ENCODE peak calls at places on chromosomes 7 and 10, in five cellular contexts. K, S, R, A and T are unnamed samples.

GRCh38 chr7:79787623-79788022 is 334.2 kb upstream of the MAGI2 start:
- DNase-seq in K (no peak), S (no peak), R (no peak), A (no peak), T (no peak)

GRCh38 chr7:16697507-16698199 is 51.7 kb downstream of the BZW2 start:
- DNase-seq in K (no peak), S (peak), R (no peak), A (no peak), T (no peak)

GRCh38 chr7:121547341-121548092 is 151.4 kb upstream of the FAM3C start:
- DNase-seq in K (peak), S (peak), R (peak), A (peak), T (peak)

GRCh38 chr7:113831509-113831908 is 87.3 kb downstream of the PPP1R3A start:
- DNase-seq in K (no peak), S (peak), R (peak), A (no peak), T (no peak)

GRCh38 chr10:13470270-13470669 is 58.5 kb downstream of the BEND7 start:
- DNase-seq in K (no peak), S (no peak), R (no peak), A (no peak), T (no peak)

GRCh38 chr10:120580651-120581259 is 123.7 kb downstream of the PLPP4 start:
- DNase-seq in K (no peak), S (no peak), R (peak), A (no peak), T (no peak)

GRCh38 chr7:134022512-134022911 is 104.6 kb upstream of the LRGUK start:
- DNase-seq in K (peak), S (no peak), R (no peak), A (no peak), T (no peak)

GRCh38 chr7:36349626-36350025 is 40.0 kb upstream of the ANLN start:
- DNase-seq in K (peak), S (no peak), R (no peak), A (no peak), T (no peak)

GRCh38 chr10:69466158-69466490 is 14.9 kb downstream of the TSPAN15 start:
- DNase-seq in K (no peak), S (no peak), R (no peak), A (no peak), T (no peak)

GRCh38 chr10:99266383-99266782 is 30.7 kb upstream of the HPSE2 start:
- DNase-seq in K (no peak), S (no peak), R (no peak), A (peak), T (no peak)

GRCh38 chr10:22601618-22602017 is 112.8 kb downstream of the PIP4K2A start:
- DNase-seq in K (no peak), S (no peak), R (no peak), A (no peak), T (no peak)
- H3K4me3 ChIP-seq in K (no peak), S (no peak), R (no peak), A (no peak), T (no peak)

GRCh38 chr7:521221-522070 is 1.8 kb upstream of the PDGFA start:
- DNase-seq in K (peak), S (no peak), R (peak), A (no peak), T (no peak)

GRCh38 chr7:519429-519973 is at the start of gene PDGFA:
- DNase-seq in K (peak), S (no peak), R (peak), A (no peak), T (no peak)

GRCh38 chr7:518630-519428 is 817 bp downstream of the PDGFA start:
- DNase-seq in K (peak), S (peak), R (peak), A (no peak), T (no peak)

GRCh38 chr7:520503-521161 is 986 bp upstream of the PDGFA start:
- DNase-seq in K (no peak), S (no peak), R (no peak), A (no peak), T (no peak)

DNA sequence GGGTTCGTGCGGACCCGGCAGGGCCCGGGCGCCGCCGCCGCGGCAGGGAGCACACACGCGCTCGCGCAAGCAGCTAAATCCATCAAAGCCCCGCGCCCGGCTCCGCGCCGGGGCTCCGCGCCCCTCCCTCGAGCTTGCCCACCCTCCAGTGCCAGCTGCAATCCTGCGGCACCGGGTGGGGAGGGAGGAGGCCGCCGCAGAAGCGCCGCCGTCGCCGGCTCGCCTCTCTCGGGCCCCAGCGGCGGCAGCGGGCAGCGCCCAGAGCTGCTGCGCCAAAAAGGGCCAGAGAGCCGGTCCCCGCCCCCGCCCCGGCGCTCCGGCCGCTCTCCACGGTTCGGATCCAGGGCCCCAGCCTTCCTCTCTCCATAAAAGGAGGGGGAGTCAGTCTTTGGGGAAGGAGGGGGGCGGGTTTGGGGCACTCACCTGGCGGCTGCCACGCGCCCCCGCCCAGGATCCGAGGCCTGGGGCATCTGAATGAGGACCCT is 370 bp upstream of the PDGFA start:
- DNase-seq in K (peak), S (peak), R (peak), A (no peak), T (no peak)
- H3K27ac ChIP-seq in K (peak), S (no peak), R (peak), A (no peak), T (no peak)

GRCh38 chr7:1531979-1532455 is 1.5 kb downstream of the MAFK start:
- DNase-seq in K (no peak), S (no peak), R (peak), A (no peak), T (no peak)
- H3K4me3 ChIP-seq in K (peak), S (peak), R (peak), A (peak), T (peak)

GRCh38 chr7:2069472-2069860 is 163.3 kb downstream of the MAD1L1 start:
- DNase-seq in K (no peak), S (no peak), R (no peak), A (peak), T (no peak)

GRCh38 chr7:2070151-2070763 is 162.5 kb downstream of the MAD1L1 start:
- DNase-seq in K (no peak), S (no peak), R (no peak), A (no peak), T (no peak)

GRCh38 chr7:2071133-2071832 is 161.5 kb downstream of the MAD1L1 start:
- DNase-seq in K (no peak), S (no peak), R (no peak), A (peak), T (no peak)

GRCh38 chr7:2066251-2066919 is 166.4 kb downstream of the MAD1L1 start:
- DNase-seq in K (no peak), S (no peak), R (no peak), A (no peak), T (no peak)

GRCh38 chr7:2068693-2069471 is 163.9 kb downstream of the MAD1L1 start:
- DNase-seq in K (no peak), S (no peak), R (no peak), A (no peak), T (no peak)
- H3K27ac ChIP-seq in K (no peak), S (no peak), R (no peak), A (peak), T (peak)

GRCh38 chr10:26214004-26214403 is 2.6 kb upstream of the GAD2 start:
- DNase-seq in K (no peak), S (no peak), R (no peak), A (peak), T (no peak)

GRCh38 chr10:26212511-26212910 is 4.1 kb upstream of the GAD2 start:
- DNase-seq in K (no peak), S (no peak), R (no peak), A (no peak), T (no peak)

GRCh38 chr10:26214538-26215461 is 1.8 kb upstream of the GAD2 start:
- DNase-seq in K (no peak), S (no peak), R (no peak), A (no peak), T (no peak)

GRCh38 chr10:26213157-26213780 is 3.3 kb upstream of the GAD2 start:
- DNase-seq in K (no peak), S (no peak), R (no peak), A (no peak), T (no peak)

DNA sequence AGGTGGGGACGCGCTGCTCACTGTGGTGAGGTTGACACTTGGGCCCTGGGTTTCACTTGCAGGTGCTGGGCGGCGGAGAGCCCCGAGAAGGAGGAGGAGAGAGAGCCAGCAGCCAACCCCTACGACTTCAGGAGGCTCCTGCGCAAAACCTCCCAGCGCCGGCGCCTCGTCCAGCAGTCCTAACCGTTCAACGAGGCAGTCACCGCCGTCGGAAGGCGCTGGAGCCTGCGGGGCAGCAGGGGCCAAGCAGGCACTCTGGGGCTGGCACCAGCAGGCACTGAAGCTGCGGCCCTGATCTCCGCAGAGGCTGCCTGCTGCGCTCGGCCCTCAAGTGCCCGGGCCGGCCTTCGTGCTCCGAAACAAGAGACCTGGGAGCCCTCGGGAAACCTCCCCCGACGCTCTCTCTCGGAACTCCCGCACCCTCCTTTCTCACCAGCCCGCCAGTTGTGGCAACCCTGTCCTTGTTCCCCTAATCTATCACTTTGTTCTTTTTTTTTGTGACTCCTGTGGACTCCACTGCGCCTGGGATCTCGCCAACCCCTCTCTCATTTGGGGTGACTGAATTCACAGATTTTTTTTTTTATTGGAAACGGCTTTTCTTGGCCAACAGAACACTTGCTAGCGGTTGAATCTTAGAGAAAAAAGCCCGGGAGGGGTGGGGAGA is 4.7 kb upstream of the GAD2 start:
- DNase-seq in K (no peak), S (no peak), R (no peak), A (no peak), T (no peak)
- H3K4me3 ChIP-seq in K (no peak), S (no peak), R (no peak), A (no peak), T (no peak)

GRCh38 chr10:11162828-11163599 is 145.3 kb downstream of the CELF2 start:
- DNase-seq in K (no peak), S (no peak), R (no peak), A (no peak), T (no peak)
- H3K27ac ChIP-seq in K (no peak), S (no peak), R (no peak), A (peak), T (no peak)

GRCh38 chr7:158815046-158815445 is 14.3 kb downstream of the ESYT2 start:
- DNase-seq in K (no peak), S (no peak), R (no peak), A (no peak), T (no peak)
- H3K4me3 ChIP-seq in K (no peak), S (no peak), R (no peak), A (no peak), T (peak)